ENCODE peak calls at places on chromosome 12, in five cellular contexts. W is IMR-90, U is HepG2, G is GM12878, F is K562. D is an unnamed sample.

GRCh38 chr12:5243014-5243413 is 188.9 kb upstream of the NTF3 start:
- DNase-seq in W (peak; percentile 31), U (no peak), G (no peak), F (no peak), D (no peak)

GRCh38 chr12:18677189-18677588 is 60.6 kb downstream of the PLCZ1 start:
- DNase-seq in W (no peak), U (no peak), G (no peak), F (no peak), D (no peak)

GRCh38 chr12:38386238-38386985 is 69.8 kb downstream of the ALG10B start:
- DNase-seq in W (no peak), U (no peak), G (no peak), F (no peak), D (no peak)

GRCh38 chr12:93347054-93347786 is 30.5 kb upstream of the NUDT4 start:
- DNase-seq in W (no peak), U (no peak), G (no peak), F (peak; percentile 34), D (no peak)

GRCh38 chr12:66002812-66003211 is 127.7 kb downstream of the LLPH start:
- DNase-seq in W (peak; percentile 20), U (no peak), G (no peak), F (no peak), D (no peak)

GRCh38 chr12:47164730-47165439 is 85.1 kb upstream of the AMIGO2 start:
- DNase-seq in W (peak; percentile 83), U (no peak), G (no peak), F (no peak), D (no peak)

GRCh38 chr12:131063427-131063826 is 109.7 kb downstream of the ADGRD1 start:
- DNase-seq in W (no peak), U (no peak), G (no peak), F (no peak), D (no peak)

GRCh38 chr12:132719954-132720324 is 9.3 kb downstream of the PGAM5 start:
- DNase-seq in W (no peak), U (no peak), G (no peak), F (no peak), D (no peak)

GRCh38 chr12:18165422-18165871 is 75.5 kb upstream of the RERGL start:
- DNase-seq in W (peak; percentile 20), U (no peak), G (peak; percentile 82), F (no peak), D (no peak)

GRCh38 chr12:71665109-71665476 is 992 bp downstream of the THAP2 start:
- DNase-seq in W (no peak), U (peak; percentile 40), G (no peak), F (no peak), D (no peak)

GRCh38 chr12:14322403-14322802 is 43.1 kb upstream of the ATF7IP start:
- DNase-seq in W (peak; percentile 70), U (no peak), G (no peak), F (no peak), D (no peak)

GRCh38 chr12:121334513-121335343 is 17.5 kb downstream of the ANAPC5 start:
- DNase-seq in W (peak; percentile 78), U (peak; percentile 58), G (peak; percentile 26), F (peak; percentile 66), D (peak; percentile 85)

GRCh38 chr12:4700621-4701026 is 19.6 kb upstream of the GALNT8 start:
- DNase-seq in W (peak; percentile 63), U (no peak), G (no peak), F (no peak), D (no peak)

GRCh38 chr12:96249196-96250118 is 55.3 kb downstream of the ELK3 start:
- DNase-seq in W (peak; percentile 69), U (no peak), G (no peak), F (no peak), D (no peak)

GRCh38 chr12:27504506-27504905 is 19.5 kb upstream of the PPFIBP1 start:
- DNase-seq in W (peak; percentile 19), U (no peak), G (no peak), F (no peak), D (no peak)

GRCh38 chr12:109156586-109156985 is 40.2 kb downstream of the ACACB start:
- DNase-seq in W (no peak), U (no peak), G (no peak), F (no peak), D (no peak)

GRCh38 chr12:111596985-111597730 is 2.0 kb downstream of the ATXN2 start:
- DNase-seq in W (peak; percentile 55), U (peak; percentile 70), G (no peak), F (peak; percentile 78), D (peak; percentile 85)

GRCh38 chr12:113049976-113050742 is 6.4 kb upstream of the DTX1 start:
- DNase-seq in W (no peak), U (peak; percentile 29), G (no peak), F (no peak), D (peak; percentile 73)

GRCh38 chr12:56601503-56601902 is 28.6 kb downstream of the BAZ2A start:
- DNase-seq in W (no peak), U (no peak), G (no peak), F (peak; percentile 48), D (peak; percentile 43)

GRCh38 chr12:61911113-61911512 is 349.1 kb upstream of the USP15 start:
- DNase-seq in W (no peak), U (no peak), G (no peak), F (no peak), D (no peak)

GRCh38 chr12:96501139-96501741 is 11.9 kb downstream of the CFAP54 start:
- DNase-seq in W (peak; percentile 61), U (peak; percentile 55), G (peak; percentile 69), F (peak; percentile 53), D (peak; percentile 77)

GRCh38 chr12:42588308-42588836 is 1.2 kb downstream of the PRICKLE1 start:
- DNase-seq in W (peak; percentile 34), U (no peak), G (no peak), F (no peak), D (no peak)

GRCh38 chr12:57730336-57731067 is 8.0 kb downstream of the AGAP2 start:
- DNase-seq in W (no peak), U (no peak), G (no peak), F (no peak), D (no peak)

GRCh38 chr12:53938276-53939140 is at the start of gene HOXC13:
- DNase-seq in W (no peak), U (peak; percentile 33), G (no peak), F (peak; percentile 96), D (peak; percentile 98)

GRCh38 chr12:6620137-6620884 is 13.1 kb upstream of the CHD4 start:
- DNase-seq in W (no peak), U (no peak), G (no peak), F (no peak), D (no peak)

GRCh38 chr12:85016423-85016822 is 19.7 kb downstream of the TSPAN19 start:
- DNase-seq in W (peak; percentile 96), U (peak; percentile 23), G (no peak), F (no peak), D (peak; percentile 33)

GRCh38 chr12:111597731-111598636 is 1.1 kb downstream of the ATXN2 start:
- DNase-seq in W (no peak), U (no peak), G (no peak), F (peak; percentile 72), D (peak; percentile 52)

GRCh38 chr12:34391771-34392581 is 369.7 kb downstream of the ALG10 start:
- DNase-seq in W (no peak), U (no peak), G (no peak), F (no peak), D (no peak)

GRCh38 chr12:82567688-82568087 is 119.0 kb upstream of the TMTC2 start:
- DNase-seq in W (no peak), U (no peak), G (no peak), F (no peak), D (no peak)

GRCh38 chr12:52649066-52649465 is 2.9 kb downstream of the KRT2 start:
- DNase-seq in W (no peak), U (no peak), G (no peak), F (no peak), D (no peak)

GRCh38 chr12:124453419-124454351 is 113.7 kb downstream of the NCOR2 start:
- DNase-seq in W (peak; percentile 55), U (no peak), G (peak; percentile 72), F (no peak), D (peak; percentile 84)

GRCh38 chr12:94753071-94753779 is 102.9 kb upstream of the TMCC3 start:
- DNase-seq in W (no peak), U (no peak), G (no peak), F (no peak), D (no peak)

GRCh38 chr12:118307069-118307954 is 65.4 kb downstream of the TAOK3 start:
- DNase-seq in W (peak; percentile 95), U (no peak), G (peak; percentile 69), F (no peak), D (no peak)

GRCh38 chr12:77786675-77787074 is 44.0 kb upstream of the NAV3 start:
- DNase-seq in W (no peak), U (no peak), G (no peak), F (no peak), D (no peak)

GRCh38 chr12:100138048-100138907 is 4.4 kb downstream of the BLTP3B start:
- DNase-seq in W (peak; percentile 15), U (no peak), G (no peak), F (peak; percentile 41), D (peak; percentile 45)

GRCh38 chr12:115923851-115924250 is 353.6 kb downstream of the MED13L start:
- DNase-seq in W (no peak), U (no peak), G (no peak), F (no peak), D (no peak)

GRCh38 chr12:64608901-64609542 is 1.3 kb upstream of the RASSF3 start:
- DNase-seq in W (peak; percentile 68), U (peak; percentile 58), G (peak; percentile 58), F (peak; percentile 83), D (peak; percentile 92)

GRCh38 chr12:92625639-92626310 is 77.0 kb upstream of the PLEKHG7 start:
- DNase-seq in W (no peak), U (no peak), G (no peak), F (no peak), D (no peak)

GRCh38 chr12:111529424-111530368 is 69.4 kb downstream of the ATXN2 start:
- DNase-seq in W (peak; percentile 59), U (peak; percentile 58), G (peak; percentile 24), F (peak; percentile 77), D (peak; percentile 88)

DNA sequence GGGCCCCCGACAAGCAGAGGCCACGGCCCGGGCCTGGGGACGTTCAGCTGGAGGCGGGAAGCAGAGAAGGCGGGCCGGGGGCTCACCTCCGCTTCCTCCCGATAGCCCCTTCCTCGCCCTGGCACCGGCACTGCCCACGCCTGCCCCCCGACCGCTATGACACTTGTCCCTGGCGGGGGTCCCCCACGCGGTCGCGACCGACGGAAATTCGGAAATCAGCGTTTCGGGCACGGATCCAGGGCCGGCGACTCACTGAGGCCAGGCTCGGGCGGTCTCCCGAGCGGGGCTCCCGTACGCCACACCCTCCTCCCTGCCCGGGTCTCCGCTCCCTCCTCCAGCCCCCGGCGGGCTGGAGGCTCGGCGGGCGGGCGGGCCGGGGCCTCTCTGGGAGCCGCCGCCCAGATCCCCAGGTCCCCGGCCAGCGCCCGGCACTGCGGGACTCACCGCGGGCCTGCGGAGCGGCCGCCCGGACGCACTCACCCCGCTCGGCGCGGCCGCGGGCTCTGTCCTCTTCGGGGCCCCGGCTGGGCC is 552 bp downstream of the PITPNM2 start:
- DNase-seq in W (no peak), U (no peak), G (no peak), F (peak; percentile 42), D (peak; percentile 50)
- TF ChIP-seq BHLHE40 in W (no peak), U (no peak), G (no peak), F (no peak), D (no peak)

GRCh38 chr12:49340095-49340870 is 3.3 kb upstream of the C1QL4 start:
- DNase-seq in W (no peak), U (no peak), G (no peak), F (no peak), D (no peak)
- TF ChIP-seq SMC3 in W (no peak), U (no peak), G (no peak), F (no peak), D (no peak)

GRCh38 chr12:128810182-128811127 is 13.3 kb downstream of the SLC15A4 start:
- DNase-seq in W (no peak), U (no peak), G (peak; percentile 92), F (no peak), D (no peak)
- TF ChIP-seq BHLHE40 in W (no peak), U (no peak), G (peak; percentile 79), F (no peak), D (no peak)

GRCh38 chr12:67920432-67920831 is 68.8 kb upstream of the IFNG-AS1 start:
- DNase-seq in W (no peak), U (no peak), G (no peak), F (no peak), D (no peak)
- TF ChIP-seq SMC3 in W (no peak), U (no peak), G (no peak), F (no peak), D (no peak)

D was measured in A549.